ENCODE peak calls at places on chromosomes 12 and 14, in four cellular contexts. A is A673, X is endodermal cell, Y is lung. T is an unnamed sample. For H3K4me1, the result is how much of the 10 kb centered on the place peaks cover.

GRCh38 chr12:74849801-74850200 is 312.2 kb downstream of the ATXN7L3B start:
- DNase-seq in Y (no peak), X (no peak), A (no peak), T (no peak)

GRCh38 chr12:63223128-63223527 is 72.1 kb upstream of the AVPR1A start:
- DNase-seq in Y (no peak), X (no peak), A (no peak), T (no peak)

GRCh38 chr14:81363746-81364400 is 36.3 kb downstream of the STON2 start:
- DNase-seq in Y (no peak), X (no peak), A (peak), T (no peak)

GRCh38 chr14:54902521-54903420 is at the start of gene GCH1:
- DNase-seq in X (peak), A (peak), Y (peak), T (peak)

GRCh38 chr12:97716356-97716755 is 253.8 kb downstream of the RMST start:
- DNase-seq in X (peak), A (peak), Y (no peak), T (peak)

GRCh38 chr12:102756564-102756963 is 160.5 kb downstream of the PAH start:
- DNase-seq in Y (no peak), X (no peak), A (no peak), T (no peak)

GRCh38 chr14:103628221-103628683 is 759 bp upstream of the KLC1 start:
- DNase-seq in Y (peak), A (no peak), X (peak), T (peak)

GRCh38 chr12:104201238-104202001 is 14.2 kb upstream of the TXNRD1 start:
- DNase-seq in A (peak), X (peak), Y (peak), T (peak)

GRCh38 chr14:76307786-76308780 is 67.9 kb upstream of the ESRRB start:
- DNase-seq in Y (no peak), X (peak), A (no peak), T (no peak)

DNA sequence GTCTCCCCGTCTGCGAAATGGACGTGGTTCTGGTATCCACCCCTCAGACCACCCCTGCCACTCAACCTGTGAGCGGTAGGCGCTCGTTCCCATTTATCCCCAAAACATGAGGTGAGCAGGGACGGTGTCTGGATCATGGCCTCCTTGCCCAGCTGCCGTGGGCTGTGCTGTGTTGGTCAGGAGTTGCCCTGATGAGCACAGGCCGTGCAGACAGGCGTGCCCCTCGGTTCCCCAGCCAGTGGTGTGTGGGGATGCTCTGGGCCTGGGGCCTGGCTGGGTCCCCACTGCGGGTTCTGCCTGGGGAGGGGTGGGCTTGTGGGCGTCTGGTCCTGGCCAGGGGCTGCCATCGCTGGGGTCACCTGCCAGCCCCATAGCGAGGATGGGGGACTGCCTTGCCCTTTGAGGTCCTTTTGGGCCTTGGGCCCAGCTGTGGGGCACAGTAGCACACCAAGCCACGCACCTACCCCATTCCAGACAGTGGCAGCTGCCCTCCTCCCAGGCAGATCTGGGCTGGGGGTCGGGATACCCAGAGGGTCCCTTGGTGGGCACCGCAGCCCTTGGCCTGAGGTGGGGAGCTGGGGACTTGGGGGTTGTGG is 11.3 kb upstream of the PUS1 start:
- DNase-seq in X (peak), Y (no peak), A (no peak), T (no peak)
- H3K4me3 ChIP-seq in X (no peak), Y (no peak), A (no peak), T (no peak)

GRCh38 chr12:106101798-106102197 is 37.0 kb downstream of the NUAK1 start:
- DNase-seq in A (no peak), X (peak), Y (no peak), T (no peak)
- H3K4me1 ChIP-seq in A (under half), X (under half), Y (under half), T (under half)

DNA sequence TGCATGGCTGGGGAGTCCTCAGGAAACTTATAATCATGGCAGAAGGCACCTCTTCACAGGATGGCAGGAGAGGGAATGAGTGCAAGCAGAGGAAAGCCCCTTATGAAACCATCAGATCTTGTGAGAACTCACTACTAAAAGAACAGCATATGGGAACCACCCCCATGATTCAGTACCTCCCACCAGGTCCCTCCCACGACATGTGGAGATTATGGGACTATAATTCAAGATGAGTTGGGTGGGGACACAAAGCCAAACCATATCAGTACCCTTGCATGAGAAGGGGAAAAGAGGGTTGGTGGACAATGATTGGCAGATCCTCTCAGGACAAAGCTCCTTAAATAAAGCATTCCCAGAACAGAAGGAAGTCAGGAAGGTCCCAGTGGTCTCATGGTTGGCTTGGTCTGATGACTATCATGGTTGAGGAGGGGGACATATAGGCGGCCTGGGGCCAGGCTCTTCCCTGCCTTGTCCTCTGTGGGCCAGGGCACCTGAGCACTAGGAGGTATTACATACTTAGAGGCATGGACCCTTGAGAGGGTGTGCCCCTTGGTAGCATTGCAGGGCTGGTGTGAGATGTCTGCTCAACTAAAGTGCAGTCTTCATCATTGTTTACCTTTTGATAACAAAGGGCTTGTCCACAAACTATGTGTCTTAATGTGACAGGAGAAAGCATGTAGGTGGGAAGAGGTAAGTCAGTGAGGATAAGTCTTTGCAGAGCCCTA is 22.2 kb downstream of the HSD17B6 start:
- DNase-seq in X (peak), Y (no peak), A (no peak), T (no peak)
- H3K4me3 ChIP-seq in X (no peak), Y (no peak), A (no peak), T (no peak)

GRCh38 chr14:99687284-99688209 is 3.4 kb downstream of the CYP46A1 start:
- DNase-seq in X (peak), Y (no peak), A (no peak), T (peak)

GRCh38 chr14:99686557-99687283 is 2.6 kb downstream of the CYP46A1 start:
- DNase-seq in X (peak), A (no peak), Y (no peak), T (no peak)

GRCh38 chr14:99684356-99684952 is 356 bp downstream of the CYP46A1 start:
- DNase-seq in Y (no peak), X (no peak), A (no peak), T (no peak)

GRCh38 chr14:99683619-99684355 is at the start of gene CYP46A1:
- DNase-seq in A (peak), X (peak), Y (peak), T (peak)

GRCh38 chr14:99685061-99685995 is 1.2 kb downstream of the CYP46A1 start:
- DNase-seq in Y (no peak), A (no peak), X (peak), T (no peak)
- H3K4me1 ChIP-seq in Y (under half), A (under half), X (under half), T (under half)

DNA sequence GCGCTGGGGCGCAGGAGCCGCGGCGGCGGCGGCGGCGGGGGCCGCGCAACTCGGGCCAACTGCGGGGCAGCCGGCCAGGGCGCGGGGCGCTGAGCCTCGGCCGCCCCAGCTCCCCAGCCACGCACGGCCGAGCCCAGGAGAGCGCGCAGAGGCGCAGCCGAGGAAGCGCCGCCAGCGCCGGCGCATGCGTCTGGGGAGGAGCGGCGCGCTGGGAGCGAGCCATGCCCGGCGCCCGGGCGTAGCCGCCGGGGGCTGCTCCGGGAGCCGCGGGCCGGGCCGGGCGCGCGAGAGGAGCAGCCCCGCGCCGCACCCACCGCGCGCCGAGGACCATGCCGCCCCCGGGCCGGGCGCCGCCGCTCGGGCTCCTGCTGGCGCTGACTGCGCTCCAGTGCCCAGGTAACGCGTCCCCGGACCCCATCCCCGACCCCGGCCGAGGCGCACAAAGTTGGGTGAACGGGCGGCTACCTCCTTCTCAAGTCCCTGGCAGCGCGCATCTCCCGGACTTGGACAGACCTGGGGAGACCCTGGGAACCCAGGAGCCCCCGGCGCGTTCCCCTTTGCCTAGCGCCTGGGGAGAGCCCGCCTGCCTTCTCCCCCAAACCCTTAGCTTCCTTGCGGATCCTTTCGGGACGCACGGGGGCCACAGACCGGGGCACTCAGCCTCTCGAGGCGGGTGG is 121.4 kb downstream of the AACS start:
- DNase-seq in A (no peak), Y (no peak), X (peak), T (no peak)
- H3K4me3 ChIP-seq in A (peak), Y (no peak), X (peak), T (peak)

GRCh38 chr14:68655961-68656360 is 136.9 kb downstream of the ZFP36L1 start:
- DNase-seq in Y (no peak), X (no peak), A (no peak), T (no peak)

GRCh38 chr14:68654471-68654941 is 138.4 kb downstream of the ZFP36L1 start:
- DNase-seq in A (no peak), X (peak), Y (no peak), T (no peak)

GRCh38 chr14:68656452-68656851 is 136.4 kb downstream of the ZFP36L1 start:
- DNase-seq in A (no peak), Y (no peak), X (no peak), T (no peak)

GRCh38 chr14:68653754-68654153 is 139.1 kb downstream of the ZFP36L1 start:
- DNase-seq in Y (no peak), A (no peak), X (peak), T (no peak)

GRCh38 chr14:68655021-68655811 is 137.7 kb downstream of the ZFP36L1 start:
- DNase-seq in X (no peak), Y (no peak), A (no peak), T (no peak)
- H3K4me1 ChIP-seq in X (under half), Y (under half), A (under half), T (under half)

GRCh38 chr12:66627270-66627987 is 51.4 kb downstream of the GRIP1 start:
- DNase-seq in Y (no peak), X (peak), A (peak), T (no peak)

GRCh38 chr12:66629138-66629880 is 49.6 kb downstream of the GRIP1 start:
- DNase-seq in X (no peak), A (no peak), Y (no peak), T (no peak)

GRCh38 chr12:66624806-66625205 is 54.1 kb downstream of the GRIP1 start:
- DNase-seq in X (no peak), Y (no peak), A (no peak), T (no peak)

GRCh38 chr12:66623455-66623854 is 55.4 kb downstream of the GRIP1 start:
- DNase-seq in Y (no peak), A (no peak), X (no peak), T (no peak)

DNA sequence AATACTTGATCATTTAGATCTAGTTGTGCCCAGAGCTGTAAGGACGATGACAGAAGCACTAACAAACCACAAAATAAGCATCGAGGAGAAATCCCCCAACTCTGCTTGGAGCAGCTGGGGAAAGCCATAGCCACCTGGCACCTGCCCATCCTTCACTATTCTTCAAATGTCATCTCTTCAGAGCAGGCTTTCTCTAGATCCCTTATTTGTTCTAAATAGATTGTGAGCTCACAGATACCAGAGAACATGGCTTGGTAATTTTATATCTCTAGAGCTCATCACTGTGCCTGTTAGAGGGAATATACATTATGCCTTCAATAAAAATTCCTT is 50.9 kb downstream of the GRIP1 start:
- DNase-seq in X (no peak), Y (no peak), A (no peak), T (no peak)
- H3K4me3 ChIP-seq in X (no peak), Y (no peak), A (no peak), T (no peak)

GRCh38 chr14:51401756-51402155 is 161.7 kb downstream of the TMX1 start:
- DNase-seq in A (no peak), Y (no peak), X (no peak), T (no peak)
- H3K4me1 ChIP-seq in A (under half), Y (under half), X (under half), T (under half)

DNA sequence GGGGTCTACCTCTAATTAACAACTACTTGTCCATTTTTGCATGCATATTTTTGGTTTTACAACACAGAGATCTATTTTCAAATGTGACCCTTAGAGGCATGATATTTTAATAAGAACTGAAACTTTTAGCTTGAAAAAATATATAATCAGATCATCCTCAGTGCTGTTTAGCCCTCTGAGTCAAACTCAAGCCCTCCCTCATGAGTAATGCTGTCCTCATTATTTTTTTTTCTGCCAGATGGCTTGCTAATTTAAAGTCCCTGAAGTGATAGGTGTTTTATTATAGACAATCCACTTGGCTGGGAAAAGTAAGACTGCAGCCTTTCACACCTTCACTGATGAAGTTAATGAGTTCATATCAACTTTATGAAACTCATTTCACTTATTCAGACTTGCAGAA is 227.7 kb downstream of the SLC16A7 start:
- DNase-seq in A (no peak), Y (no peak), X (no peak), T (no peak)
- H3K4me3 ChIP-seq in A (no peak), Y (no peak), X (no peak), T (no peak)